ENCODE peak calls at places on chromosomes 16 and 17, in four cellular contexts. E, D, R and W are unnamed samples.

GRCh38 chr17:2701996-2702741 is 9.4 kb downstream of the CLUH start:
- DNase-seq in E (no peak), D (no peak), R (no peak), W (no peak)

GRCh38 chr16:57480754-57481230 is 5.5 kb downstream of the DOK4 start:
- DNase-seq in E (no peak), D (no peak), R (no peak), W (no peak)

GRCh38 chr17:77253611-77254051 is 112.9 kb downstream of the SEC14L1 start:
- DNase-seq in E (no peak), D (no peak), R (no peak), W (no peak)

GRCh38 chr17:46099865-46100264 is 93.4 kb downstream of the KANSL1 start:
- DNase-seq in E (no peak), D (no peak), R (no peak), W (no peak)

GRCh38 chr16:88628512-88628974 is 9.8 kb upstream of the IL17C start:
- DNase-seq in E (no peak), D (no peak), R (no peak), W (no peak)

GRCh38 chr17:28741358-28742349 is 2.2 kb upstream of the TRAF4 start:
- DNase-seq in E (no peak), D (no peak), R (no peak), W (no peak)

GRCh38 chr17:82528484-82529265 is 9.1 kb downstream of the FOXK2 start:
- DNase-seq in E (peak; percentile 33), D (no peak), R (peak; percentile 82), W (no peak)

GRCh38 chr17:44558349-44559287 is 1.3 kb downstream of the FZD2 start:
- DNase-seq in E (no peak), D (no peak), R (no peak), W (no peak)

GRCh38 chr16:24539295-24539849 is at the start of gene RBBP6:
- DNase-seq in E (peak; percentile 96), D (peak; percentile 92), R (peak; percentile 77), W (peak; percentile 96)

GRCh38 chr17:62965149-62965648 is 836 bp upstream of the TANC2 start:
- DNase-seq in E (no peak), D (no peak), R (no peak), W (no peak)

GRCh38 chr17:16820979-16821543 is 131.0 kb downstream of the CCDC144A start:
- DNase-seq in E (no peak), D (no peak), R (no peak), W (no peak)

GRCh38 chr16:19713697-19714096 is 4.3 kb downstream of the KNOP1 start:
- DNase-seq in E (no peak), D (no peak), R (no peak), W (no peak)

GRCh38 chr16:88426018-88426417 is 27.1 kb upstream of the ZFPM1 start:
- DNase-seq in E (no peak), D (no peak), R (no peak), W (no peak)

GRCh38 chr16:82157836-82158235 is 12.2 kb downstream of the MPHOSPH6 start:
- DNase-seq in E (no peak), D (no peak), R (no peak), W (no peak)

GRCh38 chr17:81404557-81405165 is 9.4 kb downstream of the BAHCC1 start:
- DNase-seq in E (no peak), D (no peak), R (no peak), W (no peak)

GRCh38 chr16:30805056-30805369 is 18.0 kb upstream of the ZNF629 start:
- DNase-seq in E (no peak), D (no peak), R (no peak), W (no peak)

GRCh38 chr17:65572581-65573282 is 11.3 kb upstream of the AXIN2 start:
- DNase-seq in E (no peak), D (no peak), R (no peak), W (no peak)

GRCh38 chr16:16805809-16806208 is 426.9 kb downstream of the NPIPA7 start:
- DNase-seq in E (no peak), D (no peak), R (no peak), W (no peak)

GRCh38 chr17:14396542-14396941 is 95.7 kb downstream of the HS3ST3B1 start:
- DNase-seq in E (no peak), D (no peak), R (no peak), W (no peak)

GRCh38 chr17:32771396-32771795 is 105.5 kb downstream of the MYO1D start:
- DNase-seq in E (no peak), D (no peak), R (peak; percentile 14), W (no peak)
- TF ChIP-seq POLR2A in E (no peak), D (no peak), R (no peak), W (no peak)

DNA sequence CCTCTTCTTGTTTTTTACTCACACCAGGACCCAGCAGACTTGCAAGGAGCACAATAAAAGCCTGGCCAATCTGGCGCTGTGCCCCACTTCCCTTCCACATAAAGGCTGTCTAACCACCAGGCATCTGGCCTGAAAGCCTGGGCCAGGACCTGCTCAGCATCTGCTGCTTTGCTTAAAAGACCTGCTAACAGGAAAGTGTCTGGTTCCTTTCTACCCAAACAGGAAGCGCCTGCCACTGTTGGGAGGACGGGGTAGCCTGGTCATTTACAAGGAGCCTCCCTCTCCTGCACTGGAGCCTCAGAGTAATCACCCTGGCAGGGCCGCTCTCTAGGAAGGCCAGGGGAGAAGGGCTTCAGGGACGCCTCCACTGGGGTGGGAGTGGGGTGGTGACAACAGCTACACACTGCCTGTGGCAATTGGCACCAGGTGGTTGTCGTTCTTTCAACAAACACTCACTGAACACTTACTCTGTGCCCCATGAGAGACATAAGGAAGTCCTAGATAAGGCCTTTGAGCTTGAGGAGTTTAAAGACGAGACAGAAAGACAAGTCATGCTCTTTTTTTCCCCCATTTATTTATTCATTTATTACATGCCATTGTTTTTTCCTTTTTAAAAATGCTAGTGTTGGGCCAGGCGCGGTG is 6.3 kb upstream of the MMP28 start:
- DNase-seq in E (peak; percentile 72), D (peak; percentile 61), R (no peak), W (no peak)
- TF ChIP-seq POLR2A in E (no peak), D (no peak), R (no peak), W (no peak)

GRCh38 chr17:49676276-49676868 is 1.5 kb downstream of the SPOP start:
- DNase-seq in E (no peak), D (no peak), R (no peak), W (no peak)

GRCh38 chr17:49680314-49680713 is 2.4 kb upstream of the SPOP start:
- DNase-seq in E (no peak), D (no peak), R (no peak), W (no peak)

GRCh38 chr17:49677933-49678847 is at the start of gene SPOP:
- DNase-seq in E (peak; percentile 99), D (peak; percentile 99), R (peak; percentile 97), W (peak; percentile 100)

GRCh38 chr17:49674507-49674906 is 3.4 kb downstream of the SPOP start:
- DNase-seq in E (no peak), D (no peak), R (no peak), W (no peak)

GRCh38 chr17:49677134-49677932 is 564 bp downstream of the SPOP start:
- DNase-seq in E (peak; percentile 98), D (peak; percentile 93), R (peak; percentile 99), W (no peak)
- TF ChIP-seq POLR2A in E (no peak), D (no peak), R (peak; percentile 90), W (no peak)

DNA sequence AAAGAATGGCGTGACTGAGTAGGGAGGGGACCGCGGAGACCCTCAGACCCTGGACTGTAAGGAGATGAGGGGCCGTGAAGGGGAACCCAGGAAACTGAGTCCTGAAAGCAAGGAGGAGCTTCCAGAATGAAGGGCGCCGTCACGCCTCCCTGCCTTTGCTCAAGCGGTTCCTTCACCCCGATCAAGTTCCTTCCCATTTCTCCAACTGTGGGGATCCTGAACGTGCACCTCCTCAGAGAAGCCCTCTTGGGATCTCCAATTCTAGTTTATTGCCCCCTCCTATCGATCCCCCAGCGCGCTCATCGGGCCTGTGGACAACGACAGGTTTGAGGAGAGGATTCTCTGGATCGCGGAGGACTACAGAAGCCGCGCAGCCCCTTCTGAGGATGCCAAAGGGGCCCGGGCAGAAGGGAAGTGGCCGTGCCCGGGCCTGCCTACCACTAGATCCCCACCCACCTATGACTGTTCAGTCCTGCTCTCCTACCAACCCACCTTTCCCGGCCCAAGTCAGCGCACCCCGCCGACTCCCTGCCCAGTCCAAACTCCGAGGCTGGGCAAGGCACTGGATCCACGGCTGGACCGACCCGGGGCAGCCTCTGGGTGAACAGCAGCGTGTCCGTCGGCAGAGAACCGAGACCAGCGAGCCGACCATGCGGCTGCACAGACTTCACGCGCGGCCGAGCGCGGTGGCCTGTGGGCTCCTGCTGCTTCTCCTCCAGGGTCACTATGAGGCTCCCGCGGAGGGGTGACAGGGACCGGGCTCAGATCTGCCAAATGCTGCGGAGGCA is 12.8 kb upstream of the CES3 start:
- DNase-seq in E (peak; percentile 31), D (no peak), R (no peak), W (no peak)
- TF ChIP-seq POLR2A in E (no peak), D (no peak), R (no peak), W (no peak)

GRCh38 chr16:27408602-27409031 is 6.6 kb downstream of the IL21R start:
- DNase-seq in E (no peak), D (no peak), R (no peak), W (no peak)
- TF ChIP-seq POLR2A in E (no peak), D (no peak), R (no peak), W (no peak)

DNA sequence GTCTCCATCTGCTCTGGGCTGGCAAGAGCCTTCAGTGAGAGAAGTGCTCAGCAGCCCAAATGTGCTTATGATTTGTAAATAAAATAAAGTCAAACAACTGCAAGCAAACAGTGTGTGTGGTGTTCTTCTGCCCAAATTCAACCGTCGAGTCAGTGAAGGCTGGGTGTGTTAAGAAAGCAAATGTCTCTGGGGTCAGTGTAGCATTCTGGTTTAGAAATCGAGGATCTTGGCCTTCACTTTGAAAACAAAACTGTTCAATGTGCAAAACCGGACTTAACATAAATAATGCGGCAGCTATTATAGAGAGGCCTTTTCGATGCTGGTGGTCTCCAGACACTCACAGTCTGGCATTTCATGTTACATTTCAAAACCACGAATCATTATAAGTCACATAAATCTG is 158.6 kb upstream of the MYOCD start:
- DNase-seq in E (no peak), D (no peak), R (no peak), W (no peak)
- TF ChIP-seq POLR2A in E (no peak), D (no peak), R (no peak), W (no peak)

GRCh38 chr16:54473201-54473993 is 186.8 kb upstream of the IRX3 start:
- DNase-seq in E (no peak), D (peak; percentile 34), R (no peak), W (no peak)
- TF ChIP-seq POLR2A in E (no peak), D (no peak), R (no peak), W (no peak)